ENCODE peak calls at places on chromosomes 4 and X, in seven cellular contexts. U is PC-3, X is right cardiac atrium, V is heart left ventricle, T is tibial nerve, Y is Peyer's patch, Q is OCI-LY7. H is an unnamed sample.

GRCh38 chr4:117327491-117327890 is 242.1 kb upstream of the TRAM1L1 start:
- DNase-seq in U (no peak), X (no peak), V (no peak), T (no peak), Y (no peak), Q (no peak), H (no peak)

GRCh38 chrX:17553451-17553850 is 178.5 kb downstream of the NHS start:
- DNase-seq in U (peak; percentile 83), X (no peak), V (no peak), T (no peak), Y (no peak), Q (no peak), H (no peak)

GRCh38 chr4:188971125-188971524 is 831.9 kb downstream of the TRIML1 start:
- DNase-seq in U (peak; percentile 38), X (no peak), V (no peak), T (no peak), Y (no peak), Q (peak; percentile 4), H (no peak)

GRCh38 chrX:69068295-69069085 is 96.8 kb downstream of the PJA1 start:
- DNase-seq in U (no peak), X (no peak), V (no peak), T (no peak), Y (no peak), Q (no peak), H (no peak)

GRCh38 chr4:77619408-77619807 is 13.8 kb downstream of the CXCL13 start:
- DNase-seq in U (no peak), X (no peak), V (no peak), T (no peak), Y (no peak), Q (no peak), H (no peak)

GRCh38 chr4:8304827-8305695 is 35.5 kb downstream of the HTRA3 start:
- DNase-seq in U (no peak), X (no peak), V (peak; percentile 26), T (no peak), Y (peak; percentile 24), Q (no peak), H (no peak)

GRCh38 chr4:57110635-57111546 is 706 bp upstream of the IGFBP7 start:
- DNase-seq in U (no peak), X (peak; percentile 81), V (peak; percentile 67), T (peak; percentile 48), Y (peak; percentile 53), Q (no peak), H (no peak)

GRCh38 chrX:123138473-123138872 is 45.6 kb upstream of the GRIA3 start:
- DNase-seq in U (peak; percentile 4), X (no peak), V (no peak), T (no peak), Y (no peak), Q (no peak), H (no peak)

GRCh38 chr4:67036791-67037190 is 508.5 kb downstream of the CENPC start:
- DNase-seq in U (no peak), X (no peak), V (no peak), T (no peak), Y (no peak), Q (no peak), H (no peak)

GRCh38 chr4:85762204-85762884 is 287.4 kb downstream of the ARHGAP24 start:
- DNase-seq in U (peak; percentile 67), X (no peak), V (no peak), T (no peak), Y (no peak), Q (no peak), H (no peak)

GRCh38 chr4:73895201-73896177 is 26.3 kb downstream of the CXCL1 start:
- DNase-seq in U (peak; percentile 67), X (no peak), V (no peak), T (no peak), Y (peak; percentile 50), Q (no peak), H (no peak)

GRCh38 chr4:118889313-118889694 is 650 bp downstream of the SYNPO2 start:
- DNase-seq in U (no peak), X (no peak), V (no peak), T (no peak), Y (no peak), Q (no peak), H (no peak)

GRCh38 chr4:139278956-139279722 is 886 bp downstream of the MGARP start:
- DNase-seq in U (no peak), X (no peak), V (no peak), T (no peak), Y (no peak), Q (no peak), H (peak; percentile 12)

GRCh38 chrX:49876750-49877149 is 2.5 kb upstream of the USP27X start:
- DNase-seq in U (peak; percentile 64), X (no peak), V (no peak), T (peak; percentile 22), Y (no peak), Q (peak; percentile 48), H (peak; percentile 8)

GRCh38 chr4:8410641-8411271 is 29.8 kb downstream of the ACOX3 start:
- DNase-seq in U (peak; percentile 88), X (peak; percentile 88), V (peak; percentile 71), T (peak; percentile 71), Y (peak; percentile 71), Q (no peak), H (no peak)

GRCh38 chr4:47122592-47123291 is 91.4 kb downstream of the GABRB1 start:
- DNase-seq in U (peak; percentile 72), X (peak; percentile 24), V (peak; percentile 44), T (peak; percentile 69), Y (no peak), Q (peak; percentile 71), H (peak; percentile 15)

GRCh38 chr4:182749768-182750167 is 167.4 kb downstream of the DCTD start:
- DNase-seq in U (peak; percentile 38), X (no peak), V (no peak), T (no peak), Y (no peak), Q (no peak), H (no peak)

GRCh38 chr4:56803473-56803872 is 18.0 kb downstream of the SPINK2 start:
- DNase-seq in U (peak; percentile 15), X (no peak), V (no peak), T (no peak), Y (no peak), Q (peak; percentile 71), H (no peak)

GRCh38 chr4:153024466-153024865 is 88.3 kb downstream of the FHDC1 start:
- DNase-seq in U (no peak), X (no peak), V (no peak), T (no peak), Y (no peak), Q (no peak), H (no peak)

DNA sequence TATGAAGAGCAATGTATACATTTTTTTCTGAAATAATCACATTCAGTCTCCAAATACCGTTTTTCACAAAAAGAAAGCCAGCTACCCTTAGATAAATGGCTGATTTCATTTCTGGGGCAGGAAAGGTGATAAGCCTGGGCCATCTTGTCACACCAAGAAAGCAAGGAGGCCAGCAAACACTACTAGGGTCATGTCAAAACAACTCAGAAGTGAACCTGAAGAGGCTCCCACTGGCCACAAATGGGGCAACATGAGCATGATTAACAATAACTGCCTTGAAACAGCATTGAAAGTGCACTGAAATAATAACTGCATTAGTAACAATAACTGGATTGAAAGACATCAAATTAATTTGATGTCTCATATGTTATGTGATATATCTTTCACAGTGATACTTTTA is 39.3 kb downstream of the SH3KBP1 start:
- DNase-seq in U (no peak), X (no peak), V (no peak), T (no peak), Y (no peak), Q (no peak), H (no peak)
- H3K4me1 ChIP-seq in U (peaks cover 16% of the 10 kb centered on the region), X (no peaks in the 10 kb centered on the region), V (no peaks in the 10 kb centered on the region), T (peaks cover 3% of the 10 kb centered on the region), Y (no peaks in the 10 kb centered on the region), Q (peaks cover 60% of the 10 kb centered on the region), H (peaks cover 18% of the 10 kb centered on the region)

GRCh38 chr4:40845136-40845910 is 95.6 kb downstream of the NSUN7 start:
- DNase-seq in U (no peak), X (no peak), V (no peak), T (no peak), Y (no peak), Q (no peak), H (no peak)
- H3K4me1 ChIP-seq in U (peaks cover 4% of the 10 kb centered on the region), X (peaks cover 10% of the 10 kb centered on the region), V (no peaks in the 10 kb centered on the region), T (no peaks in the 10 kb centered on the region), Y (no peaks in the 10 kb centered on the region), Q (peaks cover 8% of the 10 kb centered on the region), H (no peaks in the 10 kb centered on the region)

GRCh38 chr4:88009871-88010270 is 2.4 kb downstream of the PKD2 start:
- DNase-seq in U (no peak), X (no peak), V (no peak), T (no peak), Y (no peak), Q (no peak), H (no peak)

GRCh38 chr4:88010921-88011320 is 3.5 kb downstream of the PKD2 start:
- DNase-seq in U (no peak), X (no peak), V (no peak), T (no peak), Y (no peak), Q (no peak), H (no peak)

GRCh38 chr4:88015659-88016295 is 8.3 kb downstream of the PKD2 start:
- DNase-seq in U (no peak), X (no peak), V (no peak), T (no peak), Y (no peak), Q (no peak), H (no peak)

GRCh38 chr4:88014506-88014905 is 7.1 kb downstream of the PKD2 start:
- DNase-seq in U (no peak), X (no peak), V (no peak), T (no peak), Y (no peak), Q (no peak), H (no peak)

GRCh38 chr4:88012652-88013051 is 5.2 kb downstream of the PKD2 start:
- DNase-seq in U (no peak), X (no peak), V (no peak), T (no peak), Y (no peak), Q (peak; percentile 40), H (no peak)
- H3K4me1 ChIP-seq in U (peaks cover 23% of the 10 kb centered on the region), X (no peaks in the 10 kb centered on the region), V (peaks cover 15% of the 10 kb centered on the region), T (peaks cover 92% of the 10 kb centered on the region), Y (no peaks in the 10 kb centered on the region), Q (peaks cover 14% of the 10 kb centered on the region), H (peaks cover 6% of the 10 kb centered on the region)

GRCh38 chr4:83121246-83121645 is 6.7 kb upstream of the PLAC8 start:
- DNase-seq in U (no peak), X (no peak), V (no peak), T (no peak), Y (no peak), Q (no peak), H (no peak)
- H3K4me1 ChIP-seq in U (no peaks in the 10 kb centered on the region), X (no peaks in the 10 kb centered on the region), V (no peaks in the 10 kb centered on the region), T (no peaks in the 10 kb centered on the region), Y (no peaks in the 10 kb centered on the region), Q (no peaks in the 10 kb centered on the region), H (peaks cover 9% of the 10 kb centered on the region)

H was measured in naive thymus-derived CD4-positive, alpha-beta T cell.